ENCODE peak calls at places on chromosomes 2 and 18, in ten cellular contexts. One of them, this sample, is unnamed.

GRCh38 chr2:207173651-207174050 is 7.9 kb upstream of the KLF7 start:
- DNase-seq in adipocyte: no peak
- DNase-seq in occipital lobe: no peak
- DNase-seq in amniotic epithelial cell: no peak
- DNase-seq in CD8-positive, alpha-beta T cell: no peak
- DNase-seq in left ventricle myocardium superior: no peak
- DNase-seq in esophagus squamous epithelium: no peak
- DNase-seq in NCI-H524: no peak
- DNase-seq in activated naive CD4-positive, alpha-beta T cell treated with anti-CD3 and anti-CD28 coated beads for 36 hours: no peak
- DNase-seq in pancreas: no peak
- DNase-seq in this sample: no peak

GRCh38 chr2:191202881-191203397 is 42.3 kb upstream of the MYO1B start:
- DNase-seq in adipocyte: peak
- DNase-seq in occipital lobe: no peak
- DNase-seq in amniotic epithelial cell: peak
- DNase-seq in CD8-positive, alpha-beta T cell: no peak
- DNase-seq in left ventricle myocardium superior: peak
- DNase-seq in esophagus squamous epithelium: no peak
- DNase-seq in NCI-H524: peak
- DNase-seq in activated naive CD4-positive, alpha-beta T cell treated with anti-CD3 and anti-CD28 coated beads for 36 hours: peak
- DNase-seq in pancreas: peak
- DNase-seq in this sample: no peak

GRCh38 chr2:148721991-148722777 is 77.6 kb downstream of the EPC2 start:
- DNase-seq in adipocyte: peak
- DNase-seq in occipital lobe: no peak
- DNase-seq in amniotic epithelial cell: peak
- DNase-seq in CD8-positive, alpha-beta T cell: no peak
- DNase-seq in left ventricle myocardium superior: no peak
- DNase-seq in esophagus squamous epithelium: no peak
- DNase-seq in NCI-H524: no peak
- DNase-seq in activated naive CD4-positive, alpha-beta T cell treated with anti-CD3 and anti-CD28 coated beads for 36 hours: no peak
- DNase-seq in pancreas: no peak
- DNase-seq in this sample: no peak

GRCh38 chr2:10447300-10448207 is 573 bp downstream of the ODC1 start:
- DNase-seq in adipocyte: peak
- DNase-seq in occipital lobe: peak
- DNase-seq in amniotic epithelial cell: peak
- DNase-seq in CD8-positive, alpha-beta T cell: no peak
- DNase-seq in left ventricle myocardium superior: no peak
- DNase-seq in esophagus squamous epithelium: no peak
- DNase-seq in NCI-H524: no peak
- DNase-seq in activated naive CD4-positive, alpha-beta T cell treated with anti-CD3 and anti-CD28 coated beads for 36 hours: peak
- DNase-seq in pancreas: peak
- DNase-seq in this sample: peak

GRCh38 chr2:12835733-12836132 is 119.0 kb downstream of the TRIB2 start:
- DNase-seq in adipocyte: no peak
- DNase-seq in occipital lobe: no peak
- DNase-seq in amniotic epithelial cell: no peak
- DNase-seq in CD8-positive, alpha-beta T cell: no peak
- DNase-seq in left ventricle myocardium superior: peak
- DNase-seq in esophagus squamous epithelium: no peak
- DNase-seq in NCI-H524: no peak
- DNase-seq in activated naive CD4-positive, alpha-beta T cell treated with anti-CD3 and anti-CD28 coated beads for 36 hours: no peak
- DNase-seq in pancreas: no peak
- DNase-seq in this sample: no peak

GRCh38 chr2:148022351-148022750 is 1.5 kb downstream of the MBD5 start:
- DNase-seq in adipocyte: peak
- DNase-seq in occipital lobe: no peak
- DNase-seq in amniotic epithelial cell: no peak
- DNase-seq in CD8-positive, alpha-beta T cell: no peak
- DNase-seq in left ventricle myocardium superior: no peak
- DNase-seq in esophagus squamous epithelium: no peak
- DNase-seq in NCI-H524: no peak
- DNase-seq in activated naive CD4-positive, alpha-beta T cell treated with anti-CD3 and anti-CD28 coated beads for 36 hours: no peak
- DNase-seq in pancreas: no peak
- DNase-seq in this sample: no peak

GRCh38 chr18:37395631-37396030 is 170.0 kb downstream of the CELF4 start:
- DNase-seq in adipocyte: no peak
- DNase-seq in occipital lobe: no peak
- DNase-seq in amniotic epithelial cell: no peak
- DNase-seq in CD8-positive, alpha-beta T cell: no peak
- DNase-seq in left ventricle myocardium superior: no peak
- DNase-seq in esophagus squamous epithelium: no peak
- DNase-seq in NCI-H524: no peak
- DNase-seq in activated naive CD4-positive, alpha-beta T cell treated with anti-CD3 and anti-CD28 coated beads for 36 hours: no peak
- DNase-seq in pancreas: no peak
- DNase-seq in this sample: no peak

GRCh38 chr2:67923696-67924095 is 139.1 kb downstream of the C1D start:
- DNase-seq in adipocyte: no peak
- DNase-seq in occipital lobe: no peak
- DNase-seq in amniotic epithelial cell: no peak
- DNase-seq in CD8-positive, alpha-beta T cell: no peak
- DNase-seq in left ventricle myocardium superior: no peak
- DNase-seq in esophagus squamous epithelium: no peak
- DNase-seq in NCI-H524: peak
- DNase-seq in activated naive CD4-positive, alpha-beta T cell treated with anti-CD3 and anti-CD28 coated beads for 36 hours: no peak
- DNase-seq in pancreas: no peak
- DNase-seq in this sample: no peak

GRCh38 chr2:203498161-203498560 is 36.9 kb downstream of the RAPH1 start:
- DNase-seq in adipocyte: peak
- DNase-seq in occipital lobe: no peak
- DNase-seq in amniotic epithelial cell: peak
- DNase-seq in CD8-positive, alpha-beta T cell: no peak
- DNase-seq in left ventricle myocardium superior: no peak
- DNase-seq in esophagus squamous epithelium: no peak
- DNase-seq in NCI-H524: no peak
- DNase-seq in activated naive CD4-positive, alpha-beta T cell treated with anti-CD3 and anti-CD28 coated beads for 36 hours: no peak
- DNase-seq in pancreas: no peak
- DNase-seq in this sample: no peak

GRCh38 chr2:24077535-24077877 is 1.4 kb upstream of the SF3B6 start:
- DNase-seq in adipocyte: peak
- DNase-seq in occipital lobe: no peak
- DNase-seq in amniotic epithelial cell: no peak
- DNase-seq in CD8-positive, alpha-beta T cell: no peak
- DNase-seq in left ventricle myocardium superior: no peak
- DNase-seq in esophagus squamous epithelium: no peak
- DNase-seq in NCI-H524: no peak
- DNase-seq in activated naive CD4-positive, alpha-beta T cell treated with anti-CD3 and anti-CD28 coated beads for 36 hours: no peak
- DNase-seq in pancreas: no peak
- DNase-seq in this sample: no peak

GRCh38 chr2:81050580-81050979 is 746.0 kb upstream of the LRRTM1 start:
- DNase-seq in adipocyte: no peak
- DNase-seq in occipital lobe: no peak
- DNase-seq in amniotic epithelial cell: no peak
- DNase-seq in CD8-positive, alpha-beta T cell: no peak
- DNase-seq in left ventricle myocardium superior: no peak
- DNase-seq in esophagus squamous epithelium: no peak
- DNase-seq in NCI-H524: no peak
- DNase-seq in activated naive CD4-positive, alpha-beta T cell treated with anti-CD3 and anti-CD28 coated beads for 36 hours: no peak
- DNase-seq in pancreas: no peak
- DNase-seq in this sample: no peak

GRCh38 chr2:195543063-195543462 is 114.0 kb upstream of the SLC39A10 start:
- DNase-seq in adipocyte: no peak
- DNase-seq in occipital lobe: no peak
- DNase-seq in amniotic epithelial cell: no peak
- DNase-seq in CD8-positive, alpha-beta T cell: no peak
- DNase-seq in left ventricle myocardium superior: no peak
- DNase-seq in esophagus squamous epithelium: no peak
- DNase-seq in NCI-H524: no peak
- DNase-seq in activated naive CD4-positive, alpha-beta T cell treated with anti-CD3 and anti-CD28 coated beads for 36 hours: no peak
- DNase-seq in pancreas: no peak
- DNase-seq in this sample: no peak

GRCh38 chr2:39511219-39511785 is 74.2 kb upstream of the MAP4K3 start:
- DNase-seq in adipocyte: no peak
- DNase-seq in occipital lobe: no peak
- DNase-seq in amniotic epithelial cell: no peak
- DNase-seq in CD8-positive, alpha-beta T cell: no peak
- DNase-seq in left ventricle myocardium superior: no peak
- DNase-seq in esophagus squamous epithelium: no peak
- DNase-seq in NCI-H524: no peak
- DNase-seq in activated naive CD4-positive, alpha-beta T cell treated with anti-CD3 and anti-CD28 coated beads for 36 hours: no peak
- DNase-seq in pancreas: no peak
- DNase-seq in this sample: no peak

GRCh38 chr2:25740810-25741381 is 67.5 kb upstream of the DTNB start:
- DNase-seq in adipocyte: no peak
- DNase-seq in occipital lobe: no peak
- DNase-seq in amniotic epithelial cell: peak
- DNase-seq in CD8-positive, alpha-beta T cell: no peak
- DNase-seq in left ventricle myocardium superior: no peak
- DNase-seq in esophagus squamous epithelium: no peak
- DNase-seq in NCI-H524: no peak
- DNase-seq in activated naive CD4-positive, alpha-beta T cell treated with anti-CD3 and anti-CD28 coated beads for 36 hours: no peak
- DNase-seq in pancreas: no peak
- DNase-seq in this sample: no peak

GRCh38 chr2:235493775-235494715 is at the start of gene AGAP1:
- DNase-seq in adipocyte: peak
- DNase-seq in occipital lobe: peak
- DNase-seq in amniotic epithelial cell: peak
- DNase-seq in CD8-positive, alpha-beta T cell: no peak
- DNase-seq in left ventricle myocardium superior: peak
- DNase-seq in esophagus squamous epithelium: no peak
- DNase-seq in NCI-H524: peak
- DNase-seq in activated naive CD4-positive, alpha-beta T cell treated with anti-CD3 and anti-CD28 coated beads for 36 hours: no peak
- DNase-seq in pancreas: peak
- DNase-seq in this sample: peak

GRCh38 chr2:46534589-46534988 is 55.2 kb downstream of the TMEM247 start:
- DNase-seq in adipocyte: no peak
- DNase-seq in occipital lobe: no peak
- DNase-seq in amniotic epithelial cell: no peak
- DNase-seq in CD8-positive, alpha-beta T cell: no peak
- DNase-seq in left ventricle myocardium superior: no peak
- DNase-seq in esophagus squamous epithelium: no peak
- DNase-seq in NCI-H524: no peak
- DNase-seq in activated naive CD4-positive, alpha-beta T cell treated with anti-CD3 and anti-CD28 coated beads for 36 hours: peak
- DNase-seq in pancreas: no peak
- DNase-seq in this sample: no peak

GRCh38 chr18:28284132-28284531 is 107.2 kb upstream of the CDH2 start:
- DNase-seq in adipocyte: peak
- DNase-seq in occipital lobe: no peak
- DNase-seq in amniotic epithelial cell: peak
- DNase-seq in CD8-positive, alpha-beta T cell: no peak
- DNase-seq in left ventricle myocardium superior: no peak
- DNase-seq in esophagus squamous epithelium: no peak
- DNase-seq in NCI-H524: no peak
- DNase-seq in activated naive CD4-positive, alpha-beta T cell treated with anti-CD3 and anti-CD28 coated beads for 36 hours: no peak
- DNase-seq in pancreas: no peak
- DNase-seq in this sample: no peak

GRCh38 chr2:222959358-222959757 is 92.6 kb upstream of the KCNE4 start:
- DNase-seq in adipocyte: peak
- DNase-seq in occipital lobe: no peak
- DNase-seq in amniotic epithelial cell: peak
- DNase-seq in CD8-positive, alpha-beta T cell: no peak
- DNase-seq in left ventricle myocardium superior: no peak
- DNase-seq in esophagus squamous epithelium: no peak
- DNase-seq in NCI-H524: no peak
- DNase-seq in activated naive CD4-positive, alpha-beta T cell treated with anti-CD3 and anti-CD28 coated beads for 36 hours: no peak
- DNase-seq in pancreas: no peak
- DNase-seq in this sample: no peak

GRCh38 chr2:44295636-44296359 is 20.5 kb downstream of the SLC3A1 start:
- DNase-seq in adipocyte: no peak
- DNase-seq in occipital lobe: no peak
- DNase-seq in amniotic epithelial cell: no peak
- DNase-seq in CD8-positive, alpha-beta T cell: no peak
- DNase-seq in left ventricle myocardium superior: no peak
- DNase-seq in esophagus squamous epithelium: no peak
- DNase-seq in NCI-H524: no peak
- DNase-seq in activated naive CD4-positive, alpha-beta T cell treated with anti-CD3 and anti-CD28 coated beads for 36 hours: peak
- DNase-seq in pancreas: no peak
- DNase-seq in this sample: no peak

GRCh38 chr2:16828828-16829160 is 163.2 kb upstream of the CYRIA start:
- DNase-seq in adipocyte: no peak
- DNase-seq in occipital lobe: no peak
- DNase-seq in amniotic epithelial cell: no peak
- DNase-seq in CD8-positive, alpha-beta T cell: no peak
- DNase-seq in left ventricle myocardium superior: no peak
- DNase-seq in esophagus squamous epithelium: no peak
- DNase-seq in NCI-H524: no peak
- DNase-seq in activated naive CD4-positive, alpha-beta T cell treated with anti-CD3 and anti-CD28 coated beads for 36 hours: no peak
- DNase-seq in pancreas: no peak
- DNase-seq in this sample: no peak

GRCh38 chr18:68734311-68734710 is 19.4 kb upstream of the TMX3 start:
- DNase-seq in adipocyte: peak
- DNase-seq in occipital lobe: no peak
- DNase-seq in amniotic epithelial cell: peak
- DNase-seq in CD8-positive, alpha-beta T cell: no peak
- DNase-seq in left ventricle myocardium superior: no peak
- DNase-seq in esophagus squamous epithelium: no peak
- DNase-seq in NCI-H524: no peak
- DNase-seq in activated naive CD4-positive, alpha-beta T cell treated with anti-CD3 and anti-CD28 coated beads for 36 hours: no peak
- DNase-seq in pancreas: no peak
- DNase-seq in this sample: no peak

GRCh38 chr2:128236491-128237035 is 82.1 kb downstream of the HS6ST1 start:
- DNase-seq in adipocyte: peak
- DNase-seq in occipital lobe: no peak
- DNase-seq in amniotic epithelial cell: peak
- DNase-seq in CD8-positive, alpha-beta T cell: peak
- DNase-seq in left ventricle myocardium superior: no peak
- DNase-seq in esophagus squamous epithelium: no peak
- DNase-seq in NCI-H524: no peak
- DNase-seq in activated naive CD4-positive, alpha-beta T cell treated with anti-CD3 and anti-CD28 coated beads for 36 hours: no peak
- DNase-seq in pancreas: no peak
- DNase-seq in this sample: no peak

GRCh38 chr2:6475155-6475940 is 390.4 kb downstream of the CMPK2 start:
- DNase-seq in adipocyte: no peak
- DNase-seq in occipital lobe: no peak
- DNase-seq in amniotic epithelial cell: no peak
- DNase-seq in CD8-positive, alpha-beta T cell: no peak
- DNase-seq in left ventricle myocardium superior: no peak
- DNase-seq in esophagus squamous epithelium: no peak
- DNase-seq in NCI-H524: no peak
- DNase-seq in activated naive CD4-positive, alpha-beta T cell treated with anti-CD3 and anti-CD28 coated beads for 36 hours: no peak
- DNase-seq in pancreas: no peak
- DNase-seq in this sample: no peak

GRCh38 chr2:241309684-241310117 is 5.8 kb downstream of the HDLBP start:
- DNase-seq in adipocyte: peak
- DNase-seq in occipital lobe: no peak
- DNase-seq in amniotic epithelial cell: peak
- DNase-seq in CD8-positive, alpha-beta T cell: peak
- DNase-seq in left ventricle myocardium superior: no peak
- DNase-seq in esophagus squamous epithelium: no peak
- DNase-seq in NCI-H524: no peak
- DNase-seq in activated naive CD4-positive, alpha-beta T cell treated with anti-CD3 and anti-CD28 coated beads for 36 hours: peak
- DNase-seq in pancreas: no peak
- DNase-seq in this sample: no peak

GRCh38 chr18:5895300-5895885 is at the start of gene TMEM200C:
- DNase-seq in adipocyte: peak
- DNase-seq in occipital lobe: no peak
- DNase-seq in amniotic epithelial cell: no peak
- DNase-seq in CD8-positive, alpha-beta T cell: no peak
- DNase-seq in left ventricle myocardium superior: peak
- DNase-seq in esophagus squamous epithelium: no peak
- DNase-seq in NCI-H524: no peak
- DNase-seq in activated naive CD4-positive, alpha-beta T cell treated with anti-CD3 and anti-CD28 coated beads for 36 hours: peak
- DNase-seq in pancreas: peak
- DNase-seq in this sample: peak

GRCh38 chr18:77899972-77900754 is 650.5 kb downstream of the GALR1 start:
- DNase-seq in adipocyte: peak
- DNase-seq in occipital lobe: no peak
- DNase-seq in amniotic epithelial cell: peak
- DNase-seq in CD8-positive, alpha-beta T cell: peak
- DNase-seq in left ventricle myocardium superior: peak
- DNase-seq in esophagus squamous epithelium: no peak
- DNase-seq in NCI-H524: no peak
- DNase-seq in activated naive CD4-positive, alpha-beta T cell treated with anti-CD3 and anti-CD28 coated beads for 36 hours: peak
- DNase-seq in pancreas: no peak
- DNase-seq in this sample: peak

GRCh38 chr2:12652723-12653122 is 64.0 kb upstream of the TRIB2 start:
- DNase-seq in adipocyte: no peak
- DNase-seq in occipital lobe: peak
- DNase-seq in amniotic epithelial cell: no peak
- DNase-seq in CD8-positive, alpha-beta T cell: no peak
- DNase-seq in left ventricle myocardium superior: peak
- DNase-seq in esophagus squamous epithelium: no peak
- DNase-seq in NCI-H524: no peak
- DNase-seq in activated naive CD4-positive, alpha-beta T cell treated with anti-CD3 and anti-CD28 coated beads for 36 hours: no peak
- DNase-seq in pancreas: no peak
- DNase-seq in this sample: no peak

GRCh38 chr2:146203232-146203631 is 1641.6 kb upstream of the ACVR2A start:
- DNase-seq in adipocyte: no peak
- DNase-seq in occipital lobe: no peak
- DNase-seq in amniotic epithelial cell: no peak
- DNase-seq in CD8-positive, alpha-beta T cell: no peak
- DNase-seq in left ventricle myocardium superior: no peak
- DNase-seq in esophagus squamous epithelium: no peak
- DNase-seq in NCI-H524: no peak
- DNase-seq in activated naive CD4-positive, alpha-beta T cell treated with anti-CD3 and anti-CD28 coated beads for 36 hours: no peak
- DNase-seq in pancreas: no peak
- DNase-seq in this sample: no peak

This sample was measured in D341Med.